ENCODE peak calls at places on chromosome 1, in five cellular contexts. V, I, G, M and H are unnamed samples.

GRCh38 chr1:208132287-208132882 is 111.8 kb downstream of the PLXNA2 start:
- DNase-seq in V (peak; percentile 95), G (peak; percentile 91), M (peak; percentile 83), I (peak; percentile 71), H (peak; percentile 88)

GRCh38 chr1:75233302-75233929 is 99.2 kb downstream of the LHX8 start:
- DNase-seq in V (no peak), M (no peak), I (peak; percentile 40), G (no peak), H (no peak)

GRCh38 chr1:167629681-167630567 is at the start of gene RCSD1:
- DNase-seq in G (peak; percentile 47), V (no peak), I (no peak), M (peak; percentile 59), H (no peak)

GRCh38 chr1:209246660-209247059 is 336.9 kb upstream of the CAMK1G start:
- DNase-seq in G (no peak), I (peak; percentile 63), M (no peak), V (no peak), H (no peak)

GRCh38 chr1:40314721-40315238 is 2.3 kb downstream of the COL9A2 start:
- DNase-seq in M (peak; percentile 43), G (no peak), I (no peak), V (no peak), H (peak; percentile 83)

GRCh38 chr1:186703209-186703766 is 23.1 kb upstream of the PTGS2 start:
- DNase-seq in G (no peak), M (no peak), V (no peak), I (no peak), H (no peak)

GRCh38 chr1:205452364-205452763 is 3.5 kb downstream of the BLACAT1 start:
- DNase-seq in M (no peak), G (no peak), V (no peak), I (no peak), H (no peak)

GRCh38 chr1:202968895-202969295 is 1.8 kb upstream of the CYB5R1 start:
- DNase-seq in G (peak; percentile 50), M (peak; percentile 59), V (peak; percentile 58), I (peak; percentile 67), H (no peak)

GRCh38 chr1:67675800-67676199 is 9.2 kb upstream of the GADD45A start:
- DNase-seq in G (no peak), M (no peak), V (no peak), I (peak; percentile 50), H (no peak)

GRCh38 chr1:43836267-43836951 is 97.2 kb upstream of the ARTN start:
- DNase-seq in M (peak; percentile 84), I (no peak), G (peak; percentile 86), V (peak; percentile 87), H (peak; percentile 89)

GRCh38 chr1:17309701-17310640 is 2.0 kb downstream of the PADI4 start:
- DNase-seq in I (no peak), G (no peak), M (no peak), V (no peak), H (no peak)

GRCh38 chr1:19484338-19484792 is 974 bp downstream of the CAPZB start:
- DNase-seq in G (no peak), I (no peak), M (no peak), V (no peak), H (peak; percentile 85)